ENCODE peak calls at places on chromosome 6, in ten cellular contexts. M is B cell; U is activated B cell treated with CpG ODN at 0.5 μM for 24 hours; L is prostate gland; X is upper lobe of right lung; W is HCT116; C is esophagus squamous epithelium; I is CD8-positive, alpha-beta T cell; O is osteocyte; S is stomach. A is an unnamed sample.

GRCh38 chr6:31076611-31077010 is 35.8 kb downstream of the C6orf15 start:
- DNase-seq in W (no peak), S (no peak), I (no peak), C (no peak), X (no peak), O (no peak), M (no peak), U (no peak), L (no peak), A (no peak)

GRCh38 chr6:44028767-44029166 is 98.5 kb downstream of the MRPL14 start:
- DNase-seq in O (no peak), X (peak), M (no peak), S (no peak), U (no peak), C (no peak), W (no peak), I (no peak), L (no peak), A (no peak)

GRCh38 chr6:36095497-36096391 is 34.6 kb upstream of the MAPK13 start:
- DNase-seq in S (peak), M (no peak), W (no peak), O (no peak), X (no peak), L (no peak), C (no peak), I (no peak), U (no peak), A (no peak)

GRCh38 chr6:136609878-136610706 is 59.9 kb upstream of the MAP7 start:
- DNase-seq in S (peak), I (no peak), U (no peak), L (peak), X (no peak), O (no peak), C (no peak), M (no peak), W (peak), A (no peak)

GRCh38 chr6:111565316-111566221 is 40.1 kb downstream of the TRAF3IP2 start:
- DNase-seq in W (no peak), O (no peak), I (no peak), C (no peak), X (no peak), S (no peak), U (no peak), L (no peak), M (peak), A (no peak)

GRCh38 chr6:28695671-28696537 is 170.2 kb downstream of the GPX5 start:
- DNase-seq in U (no peak), W (no peak), M (no peak), O (no peak), X (no peak), S (no peak), I (no peak), L (no peak), C (no peak), A (no peak)

GRCh38 chr6:27161946-27162603 is 85.4 kb upstream of the PRSS16 start:
- DNase-seq in W (peak), S (no peak), L (no peak), M (no peak), C (no peak), O (no peak), U (no peak), X (no peak), I (no peak), A (no peak)

GRCh38 chr6:8027965-8028651 is 36.1 kb downstream of the BLOC1S5 start:
- DNase-seq in O (no peak), L (no peak), I (no peak), M (no peak), U (no peak), S (no peak), X (no peak), W (no peak), C (no peak), A (no peak)

GRCh38 chr6:150201791-150202329 is 59.0 kb downstream of the PPP1R14C start:
- DNase-seq in W (no peak), S (no peak), X (no peak), O (no peak), U (no peak), M (no peak), L (no peak), I (no peak), C (no peak), A (no peak)

GRCh38 chr6:143962644-143962929 is 45.5 kb downstream of the PLAGL1 start:
- DNase-seq in X (no peak), M (no peak), L (no peak), I (no peak), S (no peak), U (no peak), W (no peak), O (no peak), C (no peak), A (no peak)

GRCh38 chr6:110233769-110234374 is 53.6 kb downstream of the CDC40 start:
- DNase-seq in O (no peak), I (no peak), L (no peak), M (peak), S (no peak), U (no peak), X (no peak), W (no peak), C (no peak), A (no peak)

GRCh38 chr6:16406966-16407365 is 168.6 kb downstream of the GMPR start:
- DNase-seq in L (no peak), S (no peak), U (no peak), C (no peak), W (no peak), M (no peak), X (no peak), O (no peak), I (no peak), A (no peak)

GRCh38 chr6:16408766-16409165 is 170.4 kb downstream of the GMPR start:
- DNase-seq in M (no peak), L (no peak), C (no peak), O (no peak), S (no peak), I (no peak), X (no peak), U (no peak), W (no peak), A (no peak)

GRCh38 chr6:16405349-16405865 is 167.0 kb downstream of the GMPR start:
- DNase-seq in W (no peak), U (no peak), S (no peak), L (no peak), I (no peak), X (no peak), O (no peak), M (no peak), C (no peak), A (no peak)

GRCh38 chr6:16413399-16413798 is 175.0 kb downstream of the GMPR start:
- DNase-seq in I (no peak), O (no peak), M (no peak), S (no peak), X (no peak), W (no peak), U (no peak), L (no peak), C (no peak), A (no peak)

DNA sequence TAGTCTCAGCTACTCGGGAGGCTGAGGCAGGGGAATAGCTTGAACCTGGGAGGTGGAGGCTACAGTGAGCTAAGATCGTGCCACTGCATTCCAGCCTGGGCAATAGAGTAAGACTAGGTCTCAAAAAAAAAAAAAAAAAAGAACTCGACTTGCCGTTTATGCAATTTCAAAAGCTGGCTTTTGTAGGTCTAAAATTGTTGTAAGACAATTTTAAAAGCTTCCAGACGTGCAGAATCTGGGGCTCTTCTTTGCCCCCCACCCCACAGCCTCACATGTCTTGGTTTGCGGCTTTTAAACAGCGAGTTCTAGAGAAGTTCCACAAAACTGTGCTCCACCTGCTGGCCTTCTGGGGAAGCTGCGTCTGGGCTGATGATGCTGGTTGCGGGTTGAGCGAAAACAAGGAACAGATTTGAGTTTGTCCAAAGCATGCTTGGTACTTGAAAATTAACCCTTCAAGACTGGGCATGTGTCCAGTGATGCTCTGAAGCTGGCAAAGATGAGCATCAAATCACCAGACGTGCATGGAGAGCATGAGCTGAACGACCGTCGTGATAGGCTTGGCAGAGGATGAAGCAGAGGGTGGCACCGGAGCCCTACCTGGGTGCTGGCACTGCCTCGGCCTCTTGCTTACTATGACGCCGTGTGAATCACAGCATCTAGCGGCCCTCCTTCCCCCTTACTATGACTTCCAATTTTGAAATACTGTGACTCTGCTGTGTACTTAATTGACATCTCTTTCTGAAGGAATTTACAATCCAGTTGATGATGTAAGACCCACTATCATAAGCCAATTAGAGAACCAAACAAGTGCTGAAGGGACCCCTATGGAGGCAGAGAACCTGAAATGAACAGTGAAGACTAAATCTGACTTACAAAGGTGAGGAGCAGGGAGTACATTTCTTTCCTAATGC is 171.4 kb downstream of the GMPR start:
- DNase-seq in I (peak), S (peak), O (no peak), W (peak), C (peak), U (peak), M (peak), X (peak), L (peak), A (peak)
- TF ChIP-seq CTCF in I (peak), S (peak), O (peak), W (peak), C (peak), U (no peak), M (peak), X (peak), L (peak), A (peak)

GRCh38 chr6:153553627-153554026 is 422.5 kb upstream of the RGS17 start:
- DNase-seq in I (no peak), M (no peak), S (no peak), W (peak), L (no peak), X (no peak), C (no peak), O (no peak), U (no peak), A (no peak)
- TF ChIP-seq CTCF in I (no peak), M (no peak), S (no peak), W (peak), L (no peak), X (no peak), C (no peak), O (peak), U (no peak), A (peak)

GRCh38 chr6:89313006-89313405 is 2.1 kb downstream of the GABRR2 start:
- DNase-seq in U (no peak), I (no peak), O (no peak), L (no peak), S (no peak), X (no peak), M (no peak), C (no peak), W (no peak), A (no peak)

GRCh38 chr6:89314692-89315091 is 407 bp downstream of the GABRR2 start:
- DNase-seq in O (no peak), L (no peak), M (no peak), X (no peak), U (no peak), W (no peak), S (no peak), C (no peak), I (no peak), A (no peak)

GRCh38 chr6:89310929-89311328 is 4.2 kb downstream of the GABRR2 start:
- DNase-seq in M (no peak), L (no peak), I (no peak), C (no peak), O (no peak), X (no peak), S (no peak), U (no peak), W (no peak), A (no peak)

GRCh38 chr6:89311530-89311852 is 3.6 kb downstream of the GABRR2 start:
- DNase-seq in W (no peak), X (no peak), M (no peak), I (no peak), S (no peak), U (no peak), C (no peak), L (no peak), O (no peak), A (no peak)

DNA sequence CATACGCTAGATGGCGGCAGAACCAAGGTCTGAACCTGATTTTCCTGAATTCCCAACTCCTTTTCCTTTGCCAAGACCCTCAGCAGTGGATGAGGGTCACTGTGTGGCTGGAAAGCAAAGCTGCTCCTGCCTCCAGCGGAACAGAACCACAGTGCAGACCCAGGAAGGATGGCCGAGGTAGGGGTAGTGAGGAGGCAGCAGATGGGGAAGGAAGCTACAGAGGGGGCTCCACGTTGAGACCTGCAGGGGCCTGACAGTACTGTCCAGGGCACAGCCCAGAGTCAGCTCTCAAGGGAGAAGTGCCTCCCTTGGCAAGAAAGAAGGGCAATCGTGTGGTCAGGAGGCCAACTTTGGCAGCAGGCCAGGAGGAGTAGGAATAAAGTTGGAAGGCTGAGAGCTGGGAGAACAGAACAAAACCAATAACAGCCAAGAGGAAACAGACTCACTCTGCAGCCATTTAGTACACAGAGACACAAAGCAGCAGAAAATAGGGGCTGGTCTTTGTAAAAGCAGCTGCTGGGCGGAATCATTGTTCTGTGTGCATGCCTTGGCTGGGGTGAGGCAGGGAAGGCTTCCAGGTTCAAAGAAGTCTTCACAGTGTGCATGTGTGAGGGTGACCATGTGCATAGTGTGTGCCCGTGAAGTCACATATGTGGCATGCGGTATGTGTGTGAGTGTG is 3.1 kb downstream of the GABRR2 start:
- DNase-seq in O (no peak), W (no peak), U (no peak), L (peak), I (no peak), S (peak), C (no peak), M (no peak), X (no peak), A (peak)
- TF ChIP-seq CTCF in O (peak), W (peak), U (no peak), L (no peak), I (no peak), S (peak), C (peak), M (no peak), X (no peak), A (peak)

DNA sequence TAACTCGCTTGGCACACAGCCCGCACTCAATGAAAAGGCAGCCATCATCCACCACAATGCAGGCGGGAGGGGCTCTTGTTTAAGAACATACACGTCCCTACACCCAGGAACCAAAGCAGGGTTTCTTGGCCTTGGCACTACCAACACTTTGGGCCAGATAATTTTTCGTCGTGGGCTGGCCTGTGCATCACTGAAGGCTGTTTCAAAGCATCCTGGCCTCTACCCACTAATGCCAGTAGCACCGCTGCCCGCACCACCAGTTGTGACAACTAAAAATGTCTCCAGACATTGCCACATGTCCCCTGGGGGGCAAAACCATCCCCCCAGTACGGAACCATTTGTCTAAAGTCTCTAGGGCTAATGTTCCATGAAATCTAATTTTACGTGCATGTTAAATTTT is 13.0 kb downstream of the UQCC2 start:
- DNase-seq in W (no peak), X (peak), U (no peak), O (no peak), M (no peak), L (no peak), C (no peak), S (no peak), I (no peak), A (no peak)
- TF ChIP-seq CTCF in W (no peak), X (no peak), U (no peak), O (no peak), M (no peak), L (no peak), C (no peak), S (no peak), I (no peak), A (no peak)

DNA sequence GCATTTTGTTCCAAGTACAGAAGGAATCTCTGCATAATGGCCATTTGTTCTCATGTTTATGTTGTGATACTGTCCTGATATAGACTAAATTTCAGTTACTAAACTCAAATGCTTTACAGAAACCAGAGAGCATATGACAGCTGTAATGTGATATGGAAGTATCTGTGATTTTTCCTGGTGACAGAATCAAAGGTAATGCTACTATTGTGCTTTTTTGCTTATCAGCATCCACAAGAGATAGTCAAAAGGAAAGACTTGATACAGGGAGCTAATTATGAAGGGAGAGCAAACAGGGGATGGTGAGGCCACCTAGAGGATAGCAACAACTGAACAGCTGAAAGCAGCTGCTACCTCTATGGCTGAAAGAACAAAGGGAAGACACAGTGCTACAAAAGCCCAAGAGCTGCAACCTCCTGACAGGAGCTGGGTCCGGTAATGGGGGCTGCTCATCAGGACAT is 181.4 kb downstream of the PHF3 start:
- DNase-seq in C (no peak), X (no peak), U (no peak), O (no peak), S (no peak), W (no peak), L (no peak), I (no peak), M (no peak), A (no peak)
- TF ChIP-seq CTCF in C (no peak), X (no peak), U (no peak), O (peak), S (no peak), W (peak), L (no peak), I (no peak), M (no peak), A (no peak)

A was measured in progenitor cell of endocrine pancreas.